ENCODE peak calls at places on chromosomes 2 and 18, in five cellular contexts. H is ELR, M is retina, N is SJSA1, Z is renal cortical epithelial cell. Y is an unnamed sample.

GRCh38 chr2:151258121-151258520 is 3.5 kb downstream of the RBM43 start:
- DNase-seq in H (no peak), M (no peak), N (no peak), Z (peak), Y (no peak)

GRCh38 chr2:237487496-237487895 is 445 bp downstream of the MLPH start:
- DNase-seq in H (peak), M (no peak), N (no peak), Z (no peak), Y (no peak)

GRCh38 chr18:29496276-29496675 is 1319.3 kb upstream of the CDH2 start:
- DNase-seq in H (no peak), M (no peak), N (no peak), Z (no peak), Y (no peak)

GRCh38 chr2:38665854-38666577 is at the start of gene GALM:
- DNase-seq in H (peak), M (peak), N (peak), Z (peak), Y (no peak)

GRCh38 chr2:1817256-1818127 is 73.2 kb upstream of the PXDN start:
- DNase-seq in H (peak), M (peak), N (peak), Z (peak), Y (peak)

GRCh38 chr2:73939419-73939818 is 12.7 kb downstream of the DGUOK start:
- DNase-seq in H (peak), M (no peak), N (no peak), Z (peak), Y (no peak)

GRCh38 chr2:27728081-27728858 is 43.2 kb upstream of the MRPL33 start:
- DNase-seq in H (no peak), M (no peak), N (no peak), Z (no peak), Y (no peak)

GRCh38 chr2:238967978-238968360 is 120.1 kb downstream of the TWIST2 start:
- DNase-seq in H (no peak), M (no peak), N (no peak), Z (no peak), Y (no peak)

GRCh38 chr2:173191601-173192000 is 116.0 kb downstream of the MAP3K20 start:
- DNase-seq in H (peak), M (no peak), N (no peak), Z (peak), Y (peak)

GRCh38 chr2:174522553-174522952 is 35.7 kb upstream of the GPR155 start:
- DNase-seq in H (peak), M (no peak), N (no peak), Z (peak), Y (no peak)

GRCh38 chr2:146108993-146109392 is 1589.1 kb upstream of the ZEB2 start:
- DNase-seq in H (peak), M (no peak), N (no peak), Z (no peak), Y (no peak)

GRCh38 chr2:181231886-181232644 is 225.1 kb upstream of the ITGA4 start:
- DNase-seq in H (peak), M (no peak), N (no peak), Z (peak), Y (no peak)

GRCh38 chr2:16664052-16664731 is 1.4 kb downstream of the CYRIA start:
- DNase-seq in H (no peak), M (peak), N (no peak), Z (peak), Y (peak)

GRCh38 chr18:11497585-11497984 is 111.8 kb upstream of the SLC35G4 start:
- DNase-seq in H (peak), M (no peak), N (no peak), Z (peak), Y (no peak)

GRCh38 chr2:119837350-119837749 is 77.6 kb downstream of the PTPN4 start:
- DNase-seq in H (no peak), M (no peak), N (no peak), Z (no peak), Y (no peak)

Y was measured in RCC 7860.